ENCODE peak calls at places on chromosomes 4 and X, in ten cellular contexts. R is type B pancreatic cell; V is renal cortical epithelial cell; D is DMS153; N is activated effector memory CD4-positive, alpha-beta T cell treated with Interleukin-2 at 50 U/mL for 16 hours; W is non-pigmented ciliary epithelial cell; A is glutamatergic neuron; O is right lobe of liver; L is EH; T is pons. S is an unnamed sample.

GRCh38 chrX:115589419-115589818 is 28.4 kb downstream of the PLS3 start:
- DNase-seq in T (no peak), D (no peak), L (no peak), O (no peak), R (no peak), W (no peak), N (no peak), A (no peak), V (no peak), S (peak)

GRCh38 chr4:2792711-2793577 is at the start of gene SH3BP2:
- DNase-seq in W (no peak), N (no peak), R (no peak), V (no peak), A (peak), T (no peak), O (peak), D (no peak), L (peak), S (peak)

GRCh38 chr4:7189475-7190277 is 2.7 kb upstream of the SORCS2 start:
- DNase-seq in W (no peak), R (no peak), O (no peak), D (no peak), T (no peak), L (no peak), V (no peak), A (no peak), N (no peak), S (no peak)

GRCh38 chr4:24701683-24702082 is 93.7 kb upstream of the SOD3 start:
- DNase-seq in A (no peak), R (no peak), W (no peak), L (no peak), D (no peak), O (no peak), V (no peak), N (no peak), T (peak), S (no peak)

GRCh38 chr4:97548186-97548585 is 595.1 kb downstream of the STPG2 start:
- DNase-seq in O (no peak), A (no peak), W (no peak), L (no peak), V (no peak), N (no peak), T (no peak), R (no peak), D (no peak), S (no peak)

GRCh38 chrX:153565996-153566580 is 32.9 kb downstream of the CCNQ start:
- DNase-seq in R (no peak), V (no peak), T (no peak), L (no peak), O (no peak), W (no peak), A (no peak), N (no peak), D (no peak), S (no peak)

GRCh38 chr4:177127658-177128057 is 182.0 kb upstream of the NEIL3 start:
- DNase-seq in O (no peak), A (no peak), L (peak), V (peak), R (no peak), N (no peak), W (no peak), D (no peak), T (no peak), S (no peak)

GRCh38 chrX:40996886-40997530 is 88.2 kb upstream of the USP9X start:
- DNase-seq in R (no peak), W (peak), O (no peak), V (peak), A (no peak), L (peak), D (no peak), T (peak), N (no peak), S (peak)

GRCh38 chrX:627510-627964 is 3.1 kb upstream of the SHOX start:
- DNase-seq in W (no peak), A (no peak), L (peak), D (no peak), R (no peak), T (no peak), O (no peak), V (no peak), N (no peak), S (no peak)

GRCh38 chrX:120768681-120769080 is 107.0 kb downstream of the CT47B1 start:
- DNase-seq in O (no peak), V (peak), T (no peak), L (peak), N (no peak), R (no peak), D (no peak), W (peak), A (no peak), S (no peak)

GRCh38 chrX:78124304-78124703 is 15.1 kb downstream of the TAF9B start:
- DNase-seq in A (no peak), D (no peak), W (no peak), T (no peak), O (no peak), L (no peak), V (no peak), R (no peak), N (no peak), S (no peak)

GRCh38 chrX:130139474-130140201 is 26.0 kb downstream of the AIFM1 start:
- DNase-seq in W (no peak), N (no peak), L (no peak), V (no peak), O (no peak), T (no peak), D (no peak), R (no peak), A (no peak), S (no peak)

GRCh38 chrX:7711167-7711566 is 131.8 kb upstream of the VCX start:
- DNase-seq in O (no peak), N (no peak), A (no peak), D (no peak), R (no peak), W (no peak), T (no peak), L (peak), V (peak), S (no peak)

GRCh38 chr4:112636688-112637551 is at the start of the genes LARP7 and ZGRF1:
- DNase-seq in O (peak), W (peak), V (peak), N (peak), T (peak), D (peak), A (peak), L (peak), R (peak), S (peak)

GRCh38 chrX:118183606-118184005 is 67.0 kb upstream of the KLHL13 start:
- DNase-seq in N (no peak), T (no peak), V (no peak), D (no peak), L (no peak), A (no peak), O (no peak), R (no peak), W (no peak), S (no peak)

GRCh38 chrX:132737743-132738142 is 220.7 kb downstream of the HS6ST2 start:
- DNase-seq in A (no peak), V (peak), L (no peak), D (no peak), N (peak), T (no peak), O (no peak), R (no peak), W (no peak), S (peak)

GRCh38 chr4:43066415-43066814 is 173.9 kb downstream of the GRXCR1 start:
- DNase-seq in R (no peak), A (no peak), D (no peak), V (no peak), O (no peak), W (no peak), T (no peak), N (no peak), L (no peak), S (no peak)

GRCh38 chr4:7186516-7187296 is 5.6 kb upstream of the SORCS2 start:
- DNase-seq in R (no peak), L (no peak), D (no peak), N (no peak), W (no peak), V (no peak), T (no peak), O (no peak), A (no peak), S (no peak)

GRCh38 chrX:51420610-51421009 is 75.8 kb downstream of the NUDT11 start:
- DNase-seq in W (peak), O (no peak), R (no peak), A (no peak), T (peak), V (peak), D (no peak), L (peak), N (no peak), S (peak)

GRCh38 chr4:23970193-23970850 is 80.5 kb upstream of the PPARGC1A start:
- DNase-seq in D (no peak), R (no peak), V (peak), T (no peak), A (no peak), W (no peak), L (peak), N (no peak), O (no peak), S (no peak)

GRCh38 chrX:2500091-2500680 is 590 bp downstream of the DHRSX start:
- DNase-seq in R (no peak), A (peak), D (no peak), W (no peak), V (peak), T (peak), O (peak), N (peak), L (peak), S (peak)

GRCh38 chr4:3127129-3127528 is 52.6 kb downstream of the HTT start:
- DNase-seq in O (no peak), W (no peak), N (no peak), R (no peak), A (no peak), V (no peak), L (no peak), T (no peak), D (no peak), S (no peak)

GRCh38 chr4:132218406-132218805 is 930.7 kb upstream of the PCDH10 start:
- DNase-seq in L (no peak), T (no peak), V (peak), N (no peak), A (no peak), O (no peak), R (no peak), W (no peak), D (no peak), S (no peak)

GRCh38 chr4:77076889-77077635 is 1.3 kb upstream of the CCNI start:
- DNase-seq in O (no peak), V (no peak), N (no peak), R (no peak), L (no peak), T (no peak), D (no peak), A (no peak), W (no peak), S (no peak)

GRCh38 chr4:183552274-183553146 is 47.7 kb downstream of the ING2 start:
- DNase-seq in N (no peak), O (no peak), V (no peak), D (no peak), A (no peak), L (no peak), R (no peak), T (no peak), W (no peak), S (no peak)

GRCh38 chr4:78689224-78689623 is 86.9 kb upstream of the BMP2K start:
- DNase-seq in N (no peak), R (no peak), T (no peak), O (no peak), V (no peak), D (no peak), A (no peak), W (no peak), L (peak), S (no peak)

GRCh38 chrX:28188526-28188925 is 207.3 kb upstream of the DCAF8L1 start:
- DNase-seq in R (no peak), W (no peak), V (no peak), A (no peak), O (no peak), L (no peak), N (no peak), T (no peak), D (no peak), S (no peak)

GRCh38 chrX:97399400-97399799 is 515.7 kb downstream of the RPA4 start:
- DNase-seq in D (peak), O (no peak), T (no peak), N (no peak), V (peak), W (peak), L (peak), A (no peak), R (no peak), S (peak)

GRCh38 chr4:154491341-154491679 is 289 bp downstream of the DCHS2 start:
- DNase-seq in T (peak), W (no peak), O (no peak), N (no peak), L (peak), V (no peak), D (no peak), R (no peak), A (no peak), S (peak)

GRCh38 chr4:176150283-176150682 is 45.1 kb downstream of the SPATA4 start:
- DNase-seq in D (peak), V (peak), W (no peak), O (no peak), N (no peak), R (no peak), T (peak), A (no peak), L (peak), S (peak)

S was measured in Caki2.